ENCODE peak calls at places on chromosomes 16 and 17, in eight cellular contexts. S is T47D; H is activated CD4-positive, CD25-positive, alpha-beta regulatory T cell treated with anti-CD3 and anti-CD28 coated beads, Interleukin-2, amount 50 U/mL, for 16 hours; X is HEK293T; J is iris pigment epithelial cell; K is activated naive CD4-positive, alpha-beta T cell treated with anti-CD3 and anti-CD28 coated beads, Interleukin-2, amount 10 ng/mL, durations not matched to agents 7 days and 5 days; I is AG08396; Y is iPS DF 19.7. E is an unnamed sample.
A peak's percentile ranks its signal among the peaks of the same experiment; 100 is the strongest.

GRCh38 chr16:49330562-49331201 is 42.9 kb upstream of the C16orf78 start:
- DNase-seq in S (no peak), H (no peak), X (no peak), J (no peak), K (no peak), I (no peak), Y (no peak), E (no peak)

GRCh38 chr17:49996121-49996494 is 1.1 kb upstream of the DLX3 start:
- DNase-seq in S (no peak), H (no peak), X (no peak), J (no peak), K (no peak), I (peak; percentile 3), Y (no peak), E (no peak)

GRCh38 chr17:75109407-75110236 is at the start of gene ARMC7:
- DNase-seq in S (peak; percentile 92), H (peak; percentile 78), X (peak; percentile 95), J (peak; percentile 77), K (peak; percentile 94), I (peak; percentile 98), Y (no peak), E (peak; percentile 82)

GRCh38 chr16:48914070-48914469 is 304.1 kb upstream of the N4BP1 start:
- DNase-seq in S (no peak), H (no peak), X (no peak), J (no peak), K (no peak), I (no peak), Y (no peak), E (no peak)

GRCh38 chr17:28173071-28173561 is 130.6 kb downstream of the NLK start:
- DNase-seq in S (no peak), H (no peak), X (no peak), J (no peak), K (no peak), I (no peak), Y (no peak), E (no peak)

GRCh38 chr16:13429411-13429810 is 490.5 kb upstream of the ERCC4 start:
- DNase-seq in S (no peak), H (no peak), X (no peak), J (no peak), K (no peak), I (no peak), Y (no peak), E (peak; percentile 48)

GRCh38 chr17:69414408-69415274 is at the start of gene MAP2K6:
- DNase-seq in S (peak; percentile 78), H (peak; percentile 64), X (peak; percentile 83), J (peak; percentile 79), K (peak; percentile 90), I (peak; percentile 77), Y (peak; percentile 75), E (peak; percentile 78)

GRCh38 chr16:8730335-8730915 is 56.0 kb downstream of the ABAT start:
- DNase-seq in S (no peak), H (no peak), X (no peak), J (no peak), K (no peak), I (no peak), Y (no peak), E (no peak)

GRCh38 chr17:43217614-43218087 is 6.0 kb downstream of the TMEM106A start:
- DNase-seq in S (no peak), H (no peak), X (no peak), J (no peak), K (no peak), I (no peak), Y (no peak), E (peak; percentile 17)

GRCh38 chr17:36935681-36936454 is 1.4 kb upstream of the LHX1 start:
- DNase-seq in S (peak; percentile 53), H (no peak), X (no peak), J (no peak), K (peak; percentile 25), I (peak; percentile 31), Y (no peak), E (peak; percentile 68)

GRCh38 chr17:32944248-32945020 is 16.5 kb downstream of the TMEM98 start:
- DNase-seq in S (no peak), H (no peak), X (no peak), J (no peak), K (no peak), I (no peak), Y (no peak), E (no peak)

GRCh38 chr16:86252596-86252995 is 257.7 kb upstream of the FOXF1 start:
- DNase-seq in S (peak; percentile 79), H (no peak), X (peak; percentile 72), J (peak; percentile 52), K (no peak), I (peak; percentile 22), Y (peak; percentile 40), E (peak; percentile 17)

GRCh38 chr16:11045846-11046245 is 101.5 kb downstream of the CLEC16A start:
- DNase-seq in S (no peak), H (no peak), X (no peak), J (peak; percentile 58), K (no peak), I (no peak), Y (no peak), E (no peak)

GRCh38 chr16:2296662-2297505 is 29.0 kb upstream of the RNPS1 start:
- DNase-seq in S (peak; percentile 53), H (no peak), X (peak; percentile 38), J (peak; percentile 30), K (no peak), I (peak; percentile 62), Y (peak; percentile 30), E (peak; percentile 39)

GRCh38 chr16:84607694-84608093 is 10.2 kb downstream of the COTL1 start:
- DNase-seq in S (no peak), H (no peak), X (no peak), J (no peak), K (peak; percentile 57), I (no peak), Y (no peak), E (no peak)

GRCh38 chr17:50234581-50234980 is 33.1 kb upstream of the COL1A1 start:
- DNase-seq in S (no peak), H (no peak), X (no peak), J (no peak), K (no peak), I (no peak), Y (no peak), E (no peak)

GRCh38 chr16:1066584-1067172 is 5.9 kb upstream of the SSTR5 start:
- DNase-seq in S (no peak), H (no peak), X (no peak), J (no peak), K (no peak), I (no peak), Y (no peak), E (no peak)

GRCh38 chr16:56411624-56412023 is 13.7 kb downstream of the AMFR start:
- DNase-seq in S (no peak), H (no peak), X (no peak), J (no peak), K (no peak), I (no peak), Y (no peak), E (no peak)